ENCODE peak calls at places on chromosomes 13 and 19, in six cellular contexts. Z is cardiac muscle cell, D is fibroblast of mammary gland, P is BE2C, U is cardiac fibroblast, A is AG04449. H is an unnamed sample.

GRCh38 chr13:27086599-27087265 is 84.9 kb downstream of the USP12 start:
- DNase-seq in Z (no peak), D (no peak), P (no peak), U (no peak), A (no peak), H (no peak)

GRCh38 chr19:53873451-53874383 is 6.0 kb downstream of the MYADM start:
- DNase-seq in Z (no peak), D (no peak), P (no peak), U (no peak), A (no peak), H (no peak)

GRCh38 chr19:1871630-1872029 is 8.3 kb upstream of the KLF16 start:
- DNase-seq in Z (no peak), D (no peak), P (no peak), U (no peak), A (no peak), H (no peak)

GRCh38 chr19:9786342-9786741 is 17.8 kb upstream of the ZNF846 start:
- DNase-seq in Z (no peak), D (no peak), P (no peak), U (no peak), A (no peak), H (no peak)

GRCh38 chr19:8387688-8388611 is 2.2 kb upstream of the RAB11B start:
- DNase-seq in Z (no peak), D (no peak), P (no peak), U (no peak), A (no peak), H (no peak)

GRCh38 chr13:73056054-73056962 is 2.5 kb upstream of the KLF5 start:
- DNase-seq in Z (no peak), D (peak; percentile 80), P (no peak), U (peak; percentile 88), A (peak; percentile 24), H (no peak)

GRCh38 chr19:43720936-43721335 is 5.1 kb downstream of the IRGC start:
- DNase-seq in Z (no peak), D (peak; percentile 20), P (no peak), U (no peak), A (no peak), H (no peak)

GRCh38 chr13:32228330-32229041 is 86.7 kb downstream of the ZAR1L start:
- DNase-seq in Z (no peak), D (peak; percentile 46), P (no peak), U (no peak), A (no peak), H (no peak)

GRCh38 chr19:3586124-3586626 is 897 bp downstream of the GIPC3 start:
- DNase-seq in Z (peak; percentile 42), D (no peak), P (peak; percentile 55), U (no peak), A (no peak), H (no peak)

GRCh38 chr19:18698321-18699167 is 15.1 kb downstream of the CRTC1 start:
- DNase-seq in Z (no peak), D (no peak), P (no peak), U (no peak), A (no peak), H (no peak)

GRCh38 chr13:103516009-103516795 is 450.0 kb upstream of the SLC10A2 start:
- DNase-seq in Z (no peak), D (no peak), P (no peak), U (no peak), A (no peak), H (no peak)

GRCh38 chr13:98976338-98976737 is 1.5 kb downstream of the DOCK9 start:
- DNase-seq in Z (no peak), D (peak; percentile 53), P (no peak), U (peak; percentile 51), A (peak; percentile 40), H (no peak)

GRCh38 chr13:53015044-53015443 is 13.6 kb upstream of the OLFM4 start:
- DNase-seq in Z (no peak), D (no peak), P (no peak), U (no peak), A (no peak), H (no peak)

GRCh38 chr19:7699422-7700127 is 2.4 kb downstream of the FCER2 start:
- DNase-seq in Z (no peak), D (peak; percentile 29), P (no peak), U (no peak), A (no peak), H (no peak)

GRCh38 chr19:2478756-2479555 is 3.0 kb downstream of the GADD45B start:
- DNase-seq in Z (no peak), D (peak; percentile 77), P (no peak), U (peak; percentile 90), A (no peak), H (no peak)

GRCh38 chr19:38229585-38230073 is 5.6 kb upstream of the DPF1 start:
- DNase-seq in Z (peak; percentile 95), D (peak; percentile 77), P (peak; percentile 94), U (peak; percentile 90), A (no peak), H (peak; percentile 73)

GRCh38 chr13:39892731-39893293 is 237.3 kb downstream of the COG6 start:
- DNase-seq in Z (no peak), D (peak; percentile 65), P (no peak), U (peak; percentile 96), A (no peak), H (no peak)

GRCh38 chr19:2057484-2058469 is 6.7 kb upstream of the MKNK2 start:
- DNase-seq in Z (no peak), D (no peak), P (no peak), U (no peak), A (no peak), H (no peak)

GRCh38 chr13:93270769-93271753 is 44.5 kb downstream of the GPC6 start:
- DNase-seq in Z (peak; percentile 16), D (no peak), P (peak; percentile 22), U (no peak), A (no peak), H (no peak)

GRCh38 chr13:38349386-38350113 is at the start of gene UFM1:
- DNase-seq in Z (peak; percentile 94), D (peak; percentile 96), P (peak; percentile 88), U (peak; percentile 98), A (peak; percentile 77), H (peak; percentile 94)

GRCh38 chr19:46932346-46932745 is 71.5 kb downstream of the ARHGAP35 start:
- DNase-seq in Z (no peak), D (no peak), P (no peak), U (peak; percentile 57), A (no peak), H (no peak)

GRCh38 chr19:48881741-48882657 is 9.8 kb downstream of the PPP1R15A start:
- DNase-seq in Z (peak; percentile 36), D (no peak), P (no peak), U (no peak), A (no peak), H (no peak)

GRCh38 chr19:10603084-10603872 is 16.2 kb upstream of the AP1M2 start:
- DNase-seq in Z (peak; percentile 16), D (no peak), P (no peak), U (peak; percentile 21), A (no peak), H (no peak)

DNA sequence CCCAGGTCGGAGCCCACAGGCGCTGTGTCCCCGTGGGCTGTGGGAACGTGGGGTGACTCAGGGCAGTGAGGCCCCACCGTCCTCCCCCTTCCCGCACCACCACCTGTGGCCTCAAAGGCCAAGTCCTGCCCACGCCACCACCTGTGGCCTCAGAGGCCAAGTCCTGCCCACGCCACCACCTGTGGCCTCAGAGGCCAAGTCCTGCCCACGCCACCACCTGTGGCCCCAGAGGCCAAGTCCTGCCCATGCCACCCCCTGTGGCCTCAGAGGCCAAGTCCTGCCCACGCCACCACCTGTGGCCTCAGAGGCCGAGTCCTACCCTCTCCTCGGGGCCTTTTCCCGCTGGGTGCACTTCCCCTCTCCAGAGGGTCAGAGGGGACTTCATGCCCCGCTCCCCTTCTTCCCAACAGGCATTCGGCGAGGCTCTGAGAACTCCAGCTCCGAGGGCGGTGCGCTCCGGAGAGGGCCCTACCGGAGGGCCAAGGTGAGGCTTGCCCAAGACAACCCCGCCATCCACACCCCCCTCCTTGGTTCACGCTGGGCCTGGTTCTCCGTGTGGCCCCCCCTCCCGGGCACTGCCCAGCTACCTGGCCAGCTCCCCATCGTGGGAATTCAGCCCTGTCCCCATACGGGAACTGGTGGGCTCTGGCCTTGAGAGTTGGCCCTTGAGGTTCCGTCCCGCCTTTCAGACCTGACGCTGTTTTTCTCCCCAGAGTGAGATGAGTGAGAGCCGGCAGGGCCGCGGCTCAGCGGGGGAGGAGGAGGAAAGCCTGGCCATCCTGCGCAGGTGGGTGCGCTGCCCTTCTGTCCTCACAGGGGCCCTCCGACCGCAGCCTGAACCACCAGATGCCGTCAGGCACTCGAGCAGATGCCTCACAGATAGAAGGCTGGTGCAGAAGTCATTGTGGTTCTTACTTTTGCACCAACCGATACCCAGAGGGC is 27.4 kb upstream of the F7 start:
- DNase-seq in Z (no peak), D (no peak), P (peak; percentile 15), U (no peak), A (no peak), H (no peak)
- TF ChIP-seq CTCF in Z (no peak), D (no peak), P (no peak), U (no peak), A (no peak), H (no peak)

DNA sequence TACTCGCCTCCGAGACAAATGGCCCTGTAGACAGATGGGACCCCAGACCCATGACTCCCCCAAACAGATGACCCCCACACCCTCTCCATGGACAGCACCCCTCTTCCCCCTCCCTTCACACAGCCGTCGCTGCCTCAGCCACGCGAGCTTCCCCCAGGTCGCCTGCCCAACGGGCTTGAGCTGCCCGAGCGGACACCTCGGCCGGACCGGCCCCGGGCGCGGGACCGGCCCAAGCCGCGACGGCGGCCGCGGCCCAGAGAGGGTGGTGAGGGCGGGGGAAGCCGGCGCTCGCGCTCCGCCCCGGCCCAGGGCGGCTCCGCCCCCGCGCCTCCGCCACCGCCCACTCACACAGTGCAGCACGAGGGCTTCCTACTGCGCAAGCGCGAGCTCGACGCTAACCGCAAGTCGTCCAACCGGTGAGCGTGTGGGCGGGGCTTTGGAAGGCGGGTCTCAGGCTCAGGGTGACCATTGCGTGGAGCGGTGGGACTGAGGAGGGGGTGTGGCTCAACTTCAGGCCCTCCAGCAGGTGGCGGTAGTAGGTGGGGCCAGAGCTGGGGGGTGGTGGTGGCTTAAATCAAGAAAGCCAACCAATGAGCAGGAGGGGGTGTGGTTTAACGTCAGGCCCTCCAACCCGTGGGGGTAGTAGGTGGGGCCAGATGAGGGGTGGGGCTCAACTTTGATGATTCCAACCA is 6.2 kb upstream of the SHKBP1 start:
- DNase-seq in Z (peak; percentile 100), D (peak; percentile 99), P (peak; percentile 100), U (peak; percentile 100), A (peak; percentile 95), H (peak; percentile 99)
- TF ChIP-seq CTCF in Z (no peak), D (no peak), P (no peak), U (peak; percentile 40), A (no peak), H (no peak)

GRCh38 chr13:49210669-49211068 is 9.5 kb upstream of the MLNR start:
- DNase-seq in Z (no peak), D (no peak), P (no peak), U (no peak), A (no peak), H (no peak)
- TF ChIP-seq CTCF in Z (no peak), D (no peak), P (no peak), U (no peak), A (no peak), H (no peak)

DNA sequence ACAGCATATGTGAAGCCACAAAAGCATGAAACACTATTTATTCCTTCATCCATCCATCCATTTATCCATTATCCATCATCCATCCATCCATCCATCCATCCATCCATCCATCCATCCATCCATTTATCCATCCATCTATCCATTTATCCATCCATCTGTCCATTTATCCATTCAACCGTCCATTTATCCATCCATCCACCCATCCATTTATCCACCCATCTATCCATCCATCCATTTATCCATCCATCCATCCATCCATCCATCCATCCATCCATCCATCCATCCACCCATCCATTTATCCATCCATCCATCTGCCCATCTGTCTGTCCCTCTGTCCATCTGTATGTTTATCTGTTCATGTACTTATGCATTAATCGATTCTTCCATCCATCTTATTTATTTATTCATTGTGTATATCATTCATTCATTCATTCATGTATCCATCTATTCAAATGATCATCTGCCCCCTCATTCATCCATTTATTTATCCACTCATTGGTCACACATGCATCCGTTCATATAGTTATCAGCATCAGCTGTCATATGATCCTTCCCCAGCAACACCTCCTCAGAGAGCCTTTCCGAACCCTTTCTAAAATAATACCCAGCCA is 7.0 kb upstream of the MYH14 start:
- DNase-seq in Z (no peak), D (no peak), P (no peak), U (no peak), A (no peak), H (no peak)
- TF ChIP-seq CTCF in Z (no peak), D (no peak), P (no peak), U (no peak), A (no peak), H (no peak)